ENCODE peak calls at places on chromosomes 5 and 9, in seven cellular contexts. S is progenitor cell of endocrine pancreas, C is A549, X is GM06990, M is foreskin fibroblast, D is fibroblast of pulmonary artery, Z is heart right ventricle. J is an unnamed sample.

GRCh38 chr5:142013734-142014495 is 1.1 kb upstream of the GNPDA1 start:
- DNase-seq in S (no peak), C (peak; percentile 46), X (no peak), M (peak; percentile 78), D (peak; percentile 59), Z (peak; percentile 39), J (no peak)

GRCh38 chr5:170333161-170333909 is 35.8 kb upstream of the LCP2 start:
- DNase-seq in S (no peak), C (no peak), X (peak; percentile 37), M (no peak), D (no peak), Z (no peak), J (no peak)

GRCh38 chr5:32170303-32171170 is 3.6 kb downstream of the GOLPH3 start:
- DNase-seq in S (no peak), C (peak; percentile 20), X (no peak), M (peak; percentile 94), D (no peak), Z (no peak), J (no peak)

GRCh38 chr5:142222235-142222880 is 102.5 kb downstream of the SPRY4 start:
- DNase-seq in S (no peak), C (no peak), X (no peak), M (no peak), D (no peak), Z (no peak), J (no peak)

GRCh38 chr9:112890106-112891081 is at the start of gene SLC46A2:
- DNase-seq in S (peak; percentile 16), C (no peak), X (no peak), M (peak; percentile 46), D (no peak), Z (peak; percentile 37), J (no peak)

GRCh38 chr9:10062629-10063395 is 550.0 kb downstream of the PTPRD start:
- DNase-seq in S (no peak), C (no peak), X (no peak), M (peak; percentile 0), D (peak; percentile 23), Z (no peak), J (no peak)

GRCh38 chr9:97688654-97689053 is 8.5 kb downstream of the XPA start:
- DNase-seq in S (no peak), C (no peak), X (no peak), M (no peak), D (no peak), Z (no peak), J (no peak)

GRCh38 chr5:137280656-137281055 is 218.5 kb downstream of the SPOCK1 start:
- DNase-seq in S (no peak), C (peak; percentile 24), X (no peak), M (no peak), D (no peak), Z (no peak), J (no peak)

GRCh38 chr5:6467591-6467990 is 18.9 kb downstream of the UBE2QL1 start:
- DNase-seq in S (no peak), C (no peak), X (no peak), M (no peak), D (no peak), Z (no peak), J (no peak)

GRCh38 chr9:5894237-5894959 is 3.7 kb downstream of the MLANA start:
- DNase-seq in S (no peak), C (no peak), X (no peak), M (no peak), D (no peak), Z (no peak), J (no peak)

GRCh38 chr5:108642170-108642906 is 105.4 kb upstream of the FER start:
- DNase-seq in S (peak; percentile 52), C (peak; percentile 65), X (peak; percentile 43), M (peak; percentile 84), D (peak; percentile 85), Z (no peak), J (peak; percentile 70)

GRCh38 chr9:124960409-124960752 is 19.5 kb upstream of the GOLGA1 start:
- DNase-seq in S (no peak), C (peak; percentile 4), X (no peak), M (peak; percentile 80), D (peak; percentile 29), Z (no peak), J (no peak)

GRCh38 chr5:110865400-110866094 is 126.7 kb downstream of the SLC25A46 start:
- DNase-seq in S (peak; percentile 30), C (peak; percentile 34), X (no peak), M (peak; percentile 28), D (peak; percentile 67), Z (no peak), J (peak; percentile 36)

GRCh38 chr5:77627869-77628674 is 10.4 kb downstream of the OTP start:
- DNase-seq in S (no peak), C (no peak), X (no peak), M (no peak), D (no peak), Z (no peak), J (no peak)

GRCh38 chr5:154690488-154690887 is 64.7 kb upstream of the LARP1 start:
- DNase-seq in S (no peak), C (no peak), X (no peak), M (no peak), D (no peak), Z (no peak), J (no peak)

GRCh38 chr9:113205449-113206247 is 15.4 kb downstream of the FKBP15 start:
- DNase-seq in S (no peak), C (no peak), X (no peak), M (no peak), D (no peak), Z (no peak), J (no peak)

GRCh38 chr9:136105398-136106135 is 10.5 kb upstream of the NACC2 start:
- DNase-seq in S (no peak), C (no peak), X (no peak), M (peak; percentile 65), D (peak; percentile 22), Z (peak; percentile 82), J (no peak)

GRCh38 chr5:150317048-150318003 is 14.6 kb upstream of the ARSI start:
- DNase-seq in S (no peak), C (peak; percentile 94), X (no peak), M (peak; percentile 98), D (peak; percentile 83), Z (no peak), J (no peak)

GRCh38 chr5:145775411-145775810 is 59.7 kb downstream of the PRELID2 start:
- DNase-seq in S (no peak), C (no peak), X (no peak), M (peak; percentile 26), D (peak; percentile 56), Z (no peak), J (no peak)

GRCh38 chr5:66807743-66808142 is 211.6 kb downstream of the MAST4 start:
- DNase-seq in S (no peak), C (peak; percentile 73), X (no peak), M (peak; percentile 86), D (peak; percentile 75), Z (no peak), J (no peak)

DNA sequence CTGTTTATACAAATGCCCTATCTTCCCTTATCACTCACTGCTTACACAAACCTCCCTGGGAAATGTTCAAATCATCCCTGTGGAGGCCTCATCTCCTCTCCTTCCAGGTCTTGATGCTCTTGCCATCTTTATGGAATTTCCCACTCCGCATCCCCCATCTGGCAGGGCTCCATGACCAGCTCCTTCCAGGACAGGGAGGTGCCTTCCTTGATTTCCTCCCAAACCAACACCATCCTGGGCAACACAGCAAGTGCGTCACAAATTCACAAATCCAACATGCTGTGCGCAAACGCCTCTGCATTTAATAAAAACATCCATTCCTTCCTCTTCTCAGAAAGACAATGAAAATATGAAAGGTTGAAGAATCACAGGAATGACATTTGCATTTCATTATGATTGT is 51.7 kb downstream of the EPB41L4A start:
- DNase-seq in S (no peak), C (no peak), X (no peak), M (no peak), D (no peak), Z (peak; percentile 44), J (no peak)
- TF ChIP-seq CTCF in S (no peak), C (no peak), X (no peak), M (no peak), D (no peak), Z (no peak), J (no peak)

GRCh38 chr5:13814293-13814692 is 130.2 kb downstream of the DNAH5 start:
- DNase-seq in S (no peak), C (no peak), X (no peak), M (no peak), D (no peak), Z (no peak), J (no peak)
- TF ChIP-seq CTCF in S (no peak), C (no peak), X (no peak), M (no peak), D (no peak), Z (no peak), J (no peak)

GRCh38 chr5:43569236-43569635 is 12.4 kb upstream of the PAIP1 start:
- DNase-seq in S (no peak), C (no peak), X (no peak), M (peak; percentile 6), D (no peak), Z (no peak), J (no peak)
- TF ChIP-seq CTCF in S (no peak), C (no peak), X (no peak), M (no peak), D (no peak), Z (no peak), J (no peak)

GRCh38 chr5:159878988-159879471 is 37.3 kb upstream of the ADRA1B start:
- DNase-seq in S (no peak), C (peak; percentile 87), X (no peak), M (peak; percentile 86), D (peak; percentile 89), Z (peak; percentile 65), J (no peak)
- TF ChIP-seq CTCF in S (no peak), C (no peak), X (no peak), M (no peak), D (peak; percentile 2), Z (peak; percentile 13), J (no peak)

GRCh38 chr9:70449461-70449860 is 35.0 kb upstream of the KLF9 start:
- DNase-seq in S (no peak), C (no peak), X (no peak), M (no peak), D (no peak), Z (no peak), J (no peak)
- TF ChIP-seq CTCF in S (no peak), C (no peak), X (no peak), M (no peak), D (no peak), Z (no peak), J (no peak)

GRCh38 chr9:133461975-133462374 is 2.2 kb downstream of the CACFD1 start:
- DNase-seq in S (no peak), C (no peak), X (no peak), M (no peak), D (no peak), Z (no peak), J (no peak)

GRCh38 chr9:133463864-133464615 is 4.3 kb downstream of the CACFD1 start:
- DNase-seq in S (no peak), C (no peak), X (no peak), M (no peak), D (peak; percentile 30), Z (no peak), J (no peak)

GRCh38 chr9:133464638-133465037 is 4.9 kb downstream of the CACFD1 start:
- DNase-seq in S (no peak), C (no peak), X (no peak), M (no peak), D (no peak), Z (no peak), J (no peak)

GRCh38 chr9:133460405-133461175 is 812 bp downstream of the CACFD1 start:
- DNase-seq in S (peak; percentile 45), C (peak; percentile 38), X (no peak), M (peak; percentile 32), D (peak; percentile 24), Z (no peak), J (peak; percentile 78)

GRCh38 chr9:133463234-133463863 is 3.6 kb downstream of the CACFD1 start:
- DNase-seq in S (no peak), C (peak; percentile 44), X (no peak), M (no peak), D (no peak), Z (no peak), J (no peak)
- TF ChIP-seq CTCF in S (no peak), C (peak; percentile 12), X (peak; percentile 67), M (no peak), D (no peak), Z (no peak), J (no peak)